ENCODE peak calls at places on chromosomes 6 and 20, in six cellular contexts. One of them, this sample, is unnamed.

GRCh38 chr6:150233797-150234399 is 91.1 kb downstream of the PPP1R14C start:
- DNase-seq in cardiac muscle cell: no peak
- DNase-seq in naive thymus-derived CD4-positive, alpha-beta T cell: no peak
- DNase-seq in left ventricle myocardium inferior: no peak
- DNase-seq in esophagus squamous epithelium: no peak
- DNase-seq in heart left ventricle: no peak
- DNase-seq in this sample: no peak

GRCh38 chr20:9543214-9543613 is 28.8 kb downstream of the LAMP5 start:
- DNase-seq in cardiac muscle cell: no peak
- DNase-seq in naive thymus-derived CD4-positive, alpha-beta T cell: no peak
- DNase-seq in left ventricle myocardium inferior: no peak
- DNase-seq in esophagus squamous epithelium: no peak
- DNase-seq in heart left ventricle: no peak
- DNase-seq in this sample: no peak

GRCh38 chr6:155455766-155456165 is at the start of gene NOX3:
- DNase-seq in cardiac muscle cell: no peak
- DNase-seq in naive thymus-derived CD4-positive, alpha-beta T cell: no peak
- DNase-seq in left ventricle myocardium inferior: no peak
- DNase-seq in esophagus squamous epithelium: no peak
- DNase-seq in heart left ventricle: no peak
- DNase-seq in this sample: no peak

GRCh38 chr6:152026291-152026690 is 218.8 kb downstream of the ESR1 start:
- DNase-seq in cardiac muscle cell: no peak
- DNase-seq in naive thymus-derived CD4-positive, alpha-beta T cell: no peak
- DNase-seq in left ventricle myocardium inferior: no peak
- DNase-seq in esophagus squamous epithelium: no peak
- DNase-seq in heart left ventricle: no peak
- DNase-seq in this sample: no peak

GRCh38 chr6:43770417-43771209 is 602 bp downstream of the VEGFA start:
- DNase-seq in cardiac muscle cell: peak; percentile 70
- DNase-seq in naive thymus-derived CD4-positive, alpha-beta T cell: peak; percentile 56
- DNase-seq in left ventricle myocardium inferior: peak; percentile 84
- DNase-seq in esophagus squamous epithelium: no peak
- DNase-seq in heart left ventricle: peak; percentile 87
- DNase-seq in this sample: no peak

GRCh38 chr6:68572525-68572924 is 62.6 kb upstream of the ADGRB3 start:
- DNase-seq in cardiac muscle cell: peak; percentile 16
- DNase-seq in naive thymus-derived CD4-positive, alpha-beta T cell: no peak
- DNase-seq in left ventricle myocardium inferior: no peak
- DNase-seq in esophagus squamous epithelium: no peak
- DNase-seq in heart left ventricle: no peak
- DNase-seq in this sample: no peak

GRCh38 chr20:20370087-20370575 is 2.2 kb downstream of the INSM1 start:
- DNase-seq in cardiac muscle cell: no peak
- DNase-seq in naive thymus-derived CD4-positive, alpha-beta T cell: no peak
- DNase-seq in left ventricle myocardium inferior: no peak
- DNase-seq in esophagus squamous epithelium: no peak
- DNase-seq in heart left ventricle: no peak
- DNase-seq in this sample: no peak

GRCh38 chr6:34901930-34902329 is 12.9 kb downstream of the ANKS1A start:
- DNase-seq in cardiac muscle cell: peak; percentile 53
- DNase-seq in naive thymus-derived CD4-positive, alpha-beta T cell: no peak
- DNase-seq in left ventricle myocardium inferior: no peak
- DNase-seq in esophagus squamous epithelium: no peak
- DNase-seq in heart left ventricle: no peak
- DNase-seq in this sample: no peak

GRCh38 chr6:140897804-140898573 is 1234.7 kb upstream of the GJE1 start:
- DNase-seq in cardiac muscle cell: no peak
- DNase-seq in naive thymus-derived CD4-positive, alpha-beta T cell: no peak
- DNase-seq in left ventricle myocardium inferior: no peak
- DNase-seq in esophagus squamous epithelium: no peak
- DNase-seq in heart left ventricle: peak; percentile 45
- DNase-seq in this sample: no peak

GRCh38 chr6:30720738-30721197 is 616 bp downstream of the TUBB start:
- DNase-seq in cardiac muscle cell: peak; percentile 62
- DNase-seq in naive thymus-derived CD4-positive, alpha-beta T cell: peak; percentile 73
- DNase-seq in left ventricle myocardium inferior: peak; percentile 75
- DNase-seq in esophagus squamous epithelium: peak; percentile 41
- DNase-seq in heart left ventricle: peak; percentile 83
- DNase-seq in this sample: peak; percentile 47

GRCh38 chr20:44180814-44181213 is 6.2 kb downstream of the JPH2 start:
- DNase-seq in cardiac muscle cell: peak; percentile 44
- DNase-seq in naive thymus-derived CD4-positive, alpha-beta T cell: no peak
- DNase-seq in left ventricle myocardium inferior: peak; percentile 72
- DNase-seq in esophagus squamous epithelium: no peak
- DNase-seq in heart left ventricle: peak; percentile 89
- DNase-seq in this sample: no peak

GRCh38 chr6:111759836-111760785 is 113.1 kb downstream of the FYN start:
- DNase-seq in cardiac muscle cell: peak; percentile 94
- DNase-seq in naive thymus-derived CD4-positive, alpha-beta T cell: no peak
- DNase-seq in left ventricle myocardium inferior: no peak
- DNase-seq in esophagus squamous epithelium: no peak
- DNase-seq in heart left ventricle: no peak
- DNase-seq in this sample: peak; percentile 48

GRCh38 chr20:10708342-10709185 is 34.8 kb upstream of the JAG1 start:
- DNase-seq in cardiac muscle cell: peak; percentile 73
- DNase-seq in naive thymus-derived CD4-positive, alpha-beta T cell: no peak
- DNase-seq in left ventricle myocardium inferior: no peak
- DNase-seq in esophagus squamous epithelium: no peak
- DNase-seq in heart left ventricle: no peak
- DNase-seq in this sample: no peak

GRCh38 chr6:6058054-6058444 is 51.3 kb upstream of the NRN1 start:
- DNase-seq in cardiac muscle cell: no peak
- DNase-seq in naive thymus-derived CD4-positive, alpha-beta T cell: no peak
- DNase-seq in left ventricle myocardium inferior: no peak
- DNase-seq in esophagus squamous epithelium: no peak
- DNase-seq in heart left ventricle: no peak
- DNase-seq in this sample: no peak

GRCh38 chr20:56630086-56630493 is 984 bp downstream of the TFAP2C start:
- DNase-seq in cardiac muscle cell: peak; percentile 50
- DNase-seq in naive thymus-derived CD4-positive, alpha-beta T cell: no peak
- DNase-seq in left ventricle myocardium inferior: no peak
- DNase-seq in esophagus squamous epithelium: no peak
- DNase-seq in heart left ventricle: no peak
- DNase-seq in this sample: no peak

GRCh38 chr6:41878961-41879405 is 16.2 kb downstream of the USP49 start:
- DNase-seq in cardiac muscle cell: peak; percentile 9
- DNase-seq in naive thymus-derived CD4-positive, alpha-beta T cell: no peak
- DNase-seq in left ventricle myocardium inferior: no peak
- DNase-seq in esophagus squamous epithelium: no peak
- DNase-seq in heart left ventricle: no peak
- DNase-seq in this sample: no peak

GRCh38 chr20:5433352-5433751 is 116.6 kb upstream of the PROKR2 start:
- DNase-seq in cardiac muscle cell: no peak
- DNase-seq in naive thymus-derived CD4-positive, alpha-beta T cell: no peak
- DNase-seq in left ventricle myocardium inferior: no peak
- DNase-seq in esophagus squamous epithelium: no peak
- DNase-seq in heart left ventricle: no peak
- DNase-seq in this sample: no peak

GRCh38 chr6:169991031-169991390 is 239.6 kb downstream of the ERMARD start:
- DNase-seq in cardiac muscle cell: no peak
- DNase-seq in naive thymus-derived CD4-positive, alpha-beta T cell: no peak
- DNase-seq in left ventricle myocardium inferior: no peak
- DNase-seq in esophagus squamous epithelium: no peak
- DNase-seq in heart left ventricle: no peak
- DNase-seq in this sample: peak; percentile 36

GRCh38 chr20:52132337-52132736 is 59.2 kb downstream of the ZFP64 start:
- DNase-seq in cardiac muscle cell: no peak
- DNase-seq in naive thymus-derived CD4-positive, alpha-beta T cell: no peak
- DNase-seq in left ventricle myocardium inferior: no peak
- DNase-seq in esophagus squamous epithelium: no peak
- DNase-seq in heart left ventricle: no peak
- DNase-seq in this sample: no peak

GRCh38 chr6:69555239-69555638 is 241.6 kb downstream of the LMBRD1 start:
- DNase-seq in cardiac muscle cell: no peak
- DNase-seq in naive thymus-derived CD4-positive, alpha-beta T cell: no peak
- DNase-seq in left ventricle myocardium inferior: no peak
- DNase-seq in esophagus squamous epithelium: no peak
- DNase-seq in heart left ventricle: no peak
- DNase-seq in this sample: no peak

GRCh38 chr6:81169166-81169565 is 583.3 kb downstream of the TENT5A start:
- DNase-seq in cardiac muscle cell: peak; percentile 29
- DNase-seq in naive thymus-derived CD4-positive, alpha-beta T cell: no peak
- DNase-seq in left ventricle myocardium inferior: no peak
- DNase-seq in esophagus squamous epithelium: no peak
- DNase-seq in heart left ventricle: no peak
- DNase-seq in this sample: no peak

GRCh38 chr20:38859070-38859690 is 53.7 kb downstream of the PPP1R16B start:
- DNase-seq in cardiac muscle cell: no peak
- DNase-seq in naive thymus-derived CD4-positive, alpha-beta T cell: no peak
- DNase-seq in left ventricle myocardium inferior: no peak
- DNase-seq in esophagus squamous epithelium: no peak
- DNase-seq in heart left ventricle: no peak
- DNase-seq in this sample: peak; percentile 65

GRCh38 chr6:30845183-30845582 is 39.1 kb upstream of the DDR1 start:
- DNase-seq in cardiac muscle cell: no peak
- DNase-seq in naive thymus-derived CD4-positive, alpha-beta T cell: no peak
- DNase-seq in left ventricle myocardium inferior: no peak
- DNase-seq in esophagus squamous epithelium: no peak
- DNase-seq in heart left ventricle: no peak
- DNase-seq in this sample: no peak

GRCh38 chr6:12403201-12403826 is 113.2 kb downstream of the EDN1 start:
- DNase-seq in cardiac muscle cell: peak; percentile 54
- DNase-seq in naive thymus-derived CD4-positive, alpha-beta T cell: no peak
- DNase-seq in left ventricle myocardium inferior: no peak
- DNase-seq in esophagus squamous epithelium: no peak
- DNase-seq in heart left ventricle: no peak
- DNase-seq in this sample: no peak

GRCh38 chr20:19995220-19995863 is 21.8 kb upstream of the NAA20 start:
- DNase-seq in cardiac muscle cell: peak; percentile 76
- DNase-seq in naive thymus-derived CD4-positive, alpha-beta T cell: no peak
- DNase-seq in left ventricle myocardium inferior: no peak
- DNase-seq in esophagus squamous epithelium: no peak
- DNase-seq in heart left ventricle: no peak
- DNase-seq in this sample: peak; percentile 13

GRCh38 chr20:33653900-33654596 is 8.1 kb upstream of the C20orf144 start:
- DNase-seq in cardiac muscle cell: no peak
- DNase-seq in naive thymus-derived CD4-positive, alpha-beta T cell: no peak
- DNase-seq in left ventricle myocardium inferior: peak; percentile 13
- DNase-seq in esophagus squamous epithelium: no peak
- DNase-seq in heart left ventricle: no peak
- DNase-seq in this sample: no peak

GRCh38 chr20:21096321-21097043 is 9.7 kb downstream of the LINC00237 start:
- DNase-seq in cardiac muscle cell: peak; percentile 24
- DNase-seq in naive thymus-derived CD4-positive, alpha-beta T cell: no peak
- DNase-seq in left ventricle myocardium inferior: no peak
- DNase-seq in esophagus squamous epithelium: no peak
- DNase-seq in heart left ventricle: no peak
- DNase-seq in this sample: no peak

GRCh38 chr6:30935018-30935417 is 3.0 kb upstream of the SFTA2 start:
- DNase-seq in cardiac muscle cell: peak; percentile 52
- DNase-seq in naive thymus-derived CD4-positive, alpha-beta T cell: no peak
- DNase-seq in left ventricle myocardium inferior: no peak
- DNase-seq in esophagus squamous epithelium: no peak
- DNase-seq in heart left ventricle: no peak
- DNase-seq in this sample: no peak

GRCh38 chr20:33909331-33909921 is 84.3 kb upstream of the RALY start:
- DNase-seq in cardiac muscle cell: peak; percentile 99
- DNase-seq in naive thymus-derived CD4-positive, alpha-beta T cell: no peak
- DNase-seq in left ventricle myocardium inferior: no peak
- DNase-seq in esophagus squamous epithelium: no peak
- DNase-seq in heart left ventricle: no peak
- DNase-seq in this sample: no peak

GRCh38 chr6:160137989-160138835 is 16.6 kb downstream of the SLC22A1 start:
- DNase-seq in cardiac muscle cell: peak; percentile 81
- DNase-seq in naive thymus-derived CD4-positive, alpha-beta T cell: peak; percentile 55
- DNase-seq in left ventricle myocardium inferior: no peak
- DNase-seq in esophagus squamous epithelium: no peak
- DNase-seq in heart left ventricle: peak; percentile 55
- DNase-seq in this sample: peak; percentile 38

DNA sequence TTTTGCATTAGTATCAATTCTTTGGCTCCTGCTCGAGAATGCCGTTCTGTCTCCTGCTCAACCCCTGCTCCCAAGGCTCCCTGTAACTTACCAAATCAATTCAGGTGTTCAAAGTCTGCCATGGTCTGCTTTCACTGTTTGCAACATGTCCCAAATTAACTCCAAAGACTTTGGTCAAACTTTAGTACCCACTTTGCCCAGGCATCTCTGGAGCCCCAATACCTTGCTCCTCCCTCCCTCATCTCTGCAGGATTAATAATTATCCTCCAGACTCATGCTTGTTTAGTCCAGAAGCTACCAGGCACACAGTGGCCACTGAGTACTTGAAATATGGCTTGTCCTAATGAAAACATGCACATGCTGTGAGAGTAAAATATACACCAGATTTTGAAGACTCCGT is 30.2 kb downstream of the GCLC start:
- DNase-seq in cardiac muscle cell: no peak
- DNase-seq in naive thymus-derived CD4-positive, alpha-beta T cell: no peak
- DNase-seq in left ventricle myocardium inferior: no peak
- DNase-seq in esophagus squamous epithelium: no peak
- DNase-seq in heart left ventricle: no peak
- DNase-seq in this sample: no peak
- H3K36me3 ChIP-seq in cardiac muscle cell: peaks cover 17% of the 10 kb centered on the region
- H3K36me3 ChIP-seq in naive thymus-derived CD4-positive, alpha-beta T cell: peaks cover 9% of the 10 kb centered on the region
- H3K36me3 ChIP-seq in left ventricle myocardium inferior: peaks cover 60% of the 10 kb centered on the region
- H3K36me3 ChIP-seq in esophagus squamous epithelium: peaks cover 5% of the 10 kb centered on the region
- H3K36me3 ChIP-seq in heart left ventricle: peaks cover 23% of the 10 kb centered on the region
- H3K36me3 ChIP-seq in this sample: peaks cover 13% of the 10 kb centered on the region

GRCh38 chr20:2839732-2840137 is 720 bp downstream of the PCED1A start:
- DNase-seq in cardiac muscle cell: no peak
- DNase-seq in naive thymus-derived CD4-positive, alpha-beta T cell: no peak
- DNase-seq in left ventricle myocardium inferior: no peak
- DNase-seq in esophagus squamous epithelium: no peak
- DNase-seq in heart left ventricle: no peak
- DNase-seq in this sample: no peak
- H3K27ac ChIP-seq in cardiac muscle cell: no peak overlapping the region
- H3K27ac ChIP-seq in naive thymus-derived CD4-positive, alpha-beta T cell: peak overlapping the region; percentile 77
- H3K27ac ChIP-seq in left ventricle myocardium inferior: peak overlapping the region; percentile 95
- H3K27ac ChIP-seq in esophagus squamous epithelium: peak overlapping the region; percentile 90
- H3K27ac ChIP-seq in heart left ventricle: peak overlapping the region; percentile 92
- H3K27ac ChIP-seq in this sample: no peak overlapping the region

GRCh38 chr20:61755971-61756421 is 309.7 kb downstream of the TAF4 start:
- DNase-seq in cardiac muscle cell: no peak
- DNase-seq in naive thymus-derived CD4-positive, alpha-beta T cell: no peak
- DNase-seq in left ventricle myocardium inferior: no peak
- DNase-seq in esophagus squamous epithelium: no peak
- DNase-seq in heart left ventricle: no peak
- DNase-seq in this sample: no peak
- H3K36me3 ChIP-seq in cardiac muscle cell: no peaks in the 10 kb centered on the region
- H3K36me3 ChIP-seq in naive thymus-derived CD4-positive, alpha-beta T cell: no peaks in the 10 kb centered on the region
- H3K36me3 ChIP-seq in left ventricle myocardium inferior: no peaks in the 10 kb centered on the region
- H3K36me3 ChIP-seq in esophagus squamous epithelium: no peaks in the 10 kb centered on the region
- H3K36me3 ChIP-seq in heart left ventricle: no peaks in the 10 kb centered on the region
- H3K36me3 ChIP-seq in this sample: no peaks in the 10 kb centered on the region

GRCh38 chr6:130681028-130681427 is 146.2 kb upstream of the SMLR1 start:
- DNase-seq in cardiac muscle cell: peak; percentile 73
- DNase-seq in naive thymus-derived CD4-positive, alpha-beta T cell: no peak
- DNase-seq in left ventricle myocardium inferior: no peak
- DNase-seq in esophagus squamous epithelium: no peak
- DNase-seq in heart left ventricle: no peak
- DNase-seq in this sample: no peak
- H3K27ac ChIP-seq in cardiac muscle cell: no peak overlapping the region
- H3K27ac ChIP-seq in naive thymus-derived CD4-positive, alpha-beta T cell: no peak overlapping the region
- H3K27ac ChIP-seq in left ventricle myocardium inferior: peak overlapping the region; percentile 0
- H3K27ac ChIP-seq in esophagus squamous epithelium: no peak overlapping the region
- H3K27ac ChIP-seq in heart left ventricle: no peak overlapping the region
- H3K27ac ChIP-seq in this sample: no peak overlapping the region

This sample was measured in CD8-positive, alpha-beta memory T cell.